ENCODE peak calls at places on chromosomes 11 and 22, in four cellular contexts. V, O, Y and A are unnamed samples. For H3K9me3, the result is how much of the 10 kb centered on the place peaks cover.

GRCh38 chr22:45980776-45981175 is 3.8 kb upstream of the WNT7B start:
- DNase-seq in V (no peak), O (no peak), Y (no peak), A (no peak)

GRCh38 chr11:132068556-132068955 is 698.1 kb downstream of the NTM start:
- DNase-seq in V (no peak), O (no peak), Y (no peak), A (no peak)

GRCh38 chr22:17131686-17132085 is 10.5 kb upstream of the TMEM121B start:
- DNase-seq in V (no peak), O (no peak), Y (no peak), A (no peak)

GRCh38 chr11:46471943-46472661 is 80.5 kb upstream of the CHRM4 start:
- DNase-seq in V (no peak), O (no peak), Y (no peak), A (no peak)

GRCh38 chr11:7936615-7937014 is 4.9 kb downstream of the OR10A3 start:
- DNase-seq in V (no peak), O (no peak), Y (no peak), A (no peak)

GRCh38 chr22:27531782-27532530 is 269.6 kb downstream of the MN1 start:
- DNase-seq in V (peak), O (no peak), Y (no peak), A (peak)

GRCh38 chr11:59510917-59511589 is at the start of gene OR4D9:
- DNase-seq in V (no peak), O (no peak), Y (no peak), A (no peak)

GRCh38 chr11:128509990-128510389 is 77.4 kb downstream of the ETS1 start:
- DNase-seq in V (peak), O (no peak), Y (no peak), A (peak)

GRCh38 chr11:12061851-12062560 is 48.4 kb upstream of the MICAL2 start:
- DNase-seq in V (no peak), O (no peak), Y (no peak), A (no peak)

GRCh38 chr11:34160049-34160721 is 54.8 kb downstream of the NAT10 start:
- DNase-seq in V (peak), O (no peak), Y (no peak), A (no peak)

GRCh38 chr11:117107701-117108590 is 9.7 kb upstream of the SIK3 start:
- DNase-seq in V (peak), O (no peak), Y (no peak), A (peak)

GRCh38 chr11:12187399-12187798 is 77.0 kb downstream of the MICAL2 start:
- DNase-seq in V (no peak), O (no peak), Y (no peak), A (no peak)

GRCh38 chr11:82988936-82989627 is 82.6 kb downstream of the RAB30 start:
- DNase-seq in V (peak), O (no peak), Y (no peak), A (no peak)

GRCh38 chr22:46087816-46088277 is 62.5 kb upstream of the PPARA start:
- DNase-seq in V (peak), O (no peak), Y (peak), A (peak)

GRCh38 chr11:18705651-18706281 is 7.2 kb downstream of the TMEM86A start:
- DNase-seq in V (no peak), O (no peak), Y (peak), A (peak)

GRCh38 chr11:10633261-10633660 is 60.3 kb downstream of the IRAG1 start:
- DNase-seq in V (no peak), O (no peak), Y (no peak), A (no peak)

GRCh38 chr11:105767945-105768344 is 158.1 kb downstream of the GRIA4 start:
- DNase-seq in V (no peak), O (no peak), Y (no peak), A (no peak)

GRCh38 chr11:123183391-123184099 is 11.5 kb downstream of the CLMP start:
- DNase-seq in V (no peak), O (no peak), Y (no peak), A (peak)

GRCh38 chr11:108235633-108236032 is 12.8 kb downstream of the ATM start:
- DNase-seq in V (no peak), O (no peak), Y (no peak), A (no peak)

GRCh38 chr11:27926981-27927481 is 180.9 kb downstream of the KIF18A start:
- DNase-seq in V (peak), O (no peak), Y (no peak), A (peak)

GRCh38 chr11:132054822-132055221 is 684.4 kb downstream of the NTM start:
- DNase-seq in V (peak), O (no peak), Y (no peak), A (peak)

GRCh38 chr11:57649826-57650738 is at the start of gene YPEL4:
- DNase-seq in V (peak), O (peak), Y (peak), A (peak)

GRCh38 chr22:45083659-45084305 is 74.0 kb upstream of the PHF21B start:
- DNase-seq in V (peak), O (no peak), Y (no peak), A (peak)

GRCh38 chr22:30568137-30568805 is 6.2 kb downstream of the GAL3ST1 start:
- DNase-seq in V (no peak), O (no peak), Y (no peak), A (no peak)

GRCh38 chr22:30159561-30160353 is 79.5 kb downstream of the HORMAD2 start:
- DNase-seq in V (peak), O (no peak), Y (no peak), A (peak)

GRCh38 chr22:18947905-18948304 is 11.8 kb upstream of the PRODH start:
- DNase-seq in V (no peak), O (no peak), Y (no peak), A (no peak)

GRCh38 chr22:22197993-22198402 is 46.6 kb upstream of the VPREB1 start:
- DNase-seq in V (no peak), O (no peak), Y (no peak), A (no peak)

GRCh38 chr11:15216678-15217077 is 102.0 kb downstream of the INSC start:
- DNase-seq in V (no peak), O (no peak), Y (no peak), A (peak)

GRCh38 chr11:28146123-28146751 is 38.0 kb downstream of the METTL15 start:
- DNase-seq in V (peak), O (no peak), Y (no peak), A (peak)

GRCh38 chr22:20853236-20853660 is 5.4 kb downstream of the PI4KA start:
- DNase-seq in V (no peak), O (no peak), Y (no peak), A (no peak)

GRCh38 chr22:43050995-43051394 is 36.0 kb upstream of the PACSIN2 start:
- DNase-seq in V (no peak), O (no peak), Y (no peak), A (no peak)

GRCh38 chr22:36197601-36198146 is 3.9 kb downstream of the APOL4 start:
- DNase-seq in V (no peak), O (no peak), Y (no peak), A (no peak)

GRCh38 chr11:76270387-76270786 is 64.1 kb upstream of the WNT11 start:
- DNase-seq in V (peak), O (no peak), Y (no peak), A (no peak)

GRCh38 chr11:112225753-112226061 is 521 bp upstream of the PTS start:
- DNase-seq in V (no peak), O (no peak), Y (peak), A (peak)

GRCh38 chr11:75147875-75148263 is 3.0 kb upstream of the SLCO2B1 start:
- DNase-seq in V (no peak), O (no peak), Y (no peak), A (no peak)

GRCh38 chr11:128902515-128903066 is 11.4 kb downstream of the KCNJ5 start:
- DNase-seq in V (peak), O (no peak), Y (no peak), A (peak)

GRCh38 chr22:44195189-44195871 is 14.6 kb downstream of the PARVG start:
- DNase-seq in V (no peak), O (no peak), Y (no peak), A (no peak)

GRCh38 chr22:46102752-46103151 is 47.6 kb upstream of the PPARA start:
- DNase-seq in V (no peak), O (no peak), Y (no peak), A (peak)

DNA sequence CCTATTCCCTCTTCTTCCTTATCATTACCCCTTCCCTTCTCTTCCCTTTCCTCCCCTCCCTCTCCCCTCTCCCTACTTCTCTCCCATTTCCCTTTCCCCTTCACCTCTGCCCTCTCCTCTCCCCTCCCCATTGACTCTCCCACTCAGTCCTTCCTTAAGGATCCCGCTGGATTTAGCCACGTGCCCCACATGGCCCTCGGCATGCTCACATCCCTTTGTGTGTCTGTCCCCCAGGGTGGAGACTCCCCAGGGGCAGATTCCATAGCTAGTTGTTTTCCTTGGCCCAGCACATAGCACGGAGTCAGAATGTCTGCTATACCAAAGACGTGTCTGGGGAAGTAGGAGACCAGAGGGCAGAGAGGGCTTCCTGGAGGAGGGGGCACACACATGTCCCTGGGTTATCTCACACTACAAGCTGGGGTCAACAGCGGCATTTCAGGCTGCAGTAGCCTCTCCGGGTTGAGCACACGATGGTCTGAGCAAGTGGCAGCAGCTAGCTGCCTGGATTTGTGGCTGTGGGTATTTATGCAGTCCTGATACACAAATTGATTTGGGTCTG is 487.0 kb downstream of the TBC1D22A start:
- DNase-seq in V (no peak), O (no peak), Y (no peak), A (no peak)
- H3K9me3 ChIP-seq in V (under half), O (under half), Y (under half), A (under half)

DNA sequence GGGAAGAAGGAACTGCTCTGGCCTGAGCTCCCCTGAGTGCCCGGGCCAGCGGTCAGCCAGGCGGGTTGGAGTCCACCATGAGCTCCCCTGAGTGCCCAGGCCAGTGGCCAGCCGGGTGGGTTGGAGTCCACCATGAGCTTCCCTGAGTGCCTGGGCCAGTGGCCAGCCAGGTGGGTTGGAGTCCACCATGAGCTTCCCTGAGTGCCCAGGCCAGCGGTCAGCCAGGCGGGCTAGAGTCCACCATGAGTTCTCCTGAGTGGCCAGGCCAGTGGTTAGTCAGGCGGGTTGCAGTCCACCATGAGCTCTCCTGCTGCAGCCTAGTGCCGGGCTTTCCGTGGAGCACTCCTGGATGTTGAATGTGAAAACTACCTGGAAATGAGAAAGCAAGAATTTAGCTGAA is 844.0 kb downstream of the TBC1D22A start:
- DNase-seq in V (no peak), O (no peak), Y (no peak), A (no peak)
- H3K9me3 ChIP-seq in V (under half), O (under half), Y (under half), A (under half)

GRCh38 chr11:2644844-2645778 is 54.7 kb downstream of the KCNQ1OT1 start:
- DNase-seq in V (no peak), O (no peak), Y (no peak), A (no peak)
- H3K9me3 ChIP-seq in V (under half), O (under half), Y (half or more), A (under half)

GRCh38 chr11:91749231-91749630 is 475.4 kb upstream of the FAT3 start:
- DNase-seq in V (no peak), O (no peak), Y (no peak), A (no peak)
- H3K9me3 ChIP-seq in V (under half), O (under half), Y (under half), A (under half)

GRCh38 chr11:48242501-48242900 is 2.4 kb upstream of the OR4X2 start:
- DNase-seq in V (no peak), O (no peak), Y (no peak), A (no peak)
- H3K9me3 ChIP-seq in V (under half), O (under half), Y (under half), A (under half)

GRCh38 chr22:49033616-49034015 is 794.1 kb downstream of the BRD1 start:
- DNase-seq in V (no peak), O (no peak), Y (no peak), A (no peak)

GRCh38 chr22:49034836-49035817 is 792.5 kb downstream of the BRD1 start:
- DNase-seq in V (no peak), O (no peak), Y (no peak), A (no peak)

GRCh38 chr22:49028111-49028510 is 799.6 kb downstream of the BRD1 start:
- DNase-seq in V (no peak), O (no peak), Y (no peak), A (no peak)

GRCh38 chr22:49032821-49033220 is 794.9 kb downstream of the BRD1 start:
- DNase-seq in V (no peak), O (no peak), Y (no peak), A (no peak)

GRCh38 chr22:49031746-49032330 is 795.8 kb downstream of the BRD1 start:
- DNase-seq in V (no peak), O (no peak), Y (no peak), A (no peak)
- H3K9me3 ChIP-seq in V (under half), O (under half), Y (under half), A (under half)

DNA sequence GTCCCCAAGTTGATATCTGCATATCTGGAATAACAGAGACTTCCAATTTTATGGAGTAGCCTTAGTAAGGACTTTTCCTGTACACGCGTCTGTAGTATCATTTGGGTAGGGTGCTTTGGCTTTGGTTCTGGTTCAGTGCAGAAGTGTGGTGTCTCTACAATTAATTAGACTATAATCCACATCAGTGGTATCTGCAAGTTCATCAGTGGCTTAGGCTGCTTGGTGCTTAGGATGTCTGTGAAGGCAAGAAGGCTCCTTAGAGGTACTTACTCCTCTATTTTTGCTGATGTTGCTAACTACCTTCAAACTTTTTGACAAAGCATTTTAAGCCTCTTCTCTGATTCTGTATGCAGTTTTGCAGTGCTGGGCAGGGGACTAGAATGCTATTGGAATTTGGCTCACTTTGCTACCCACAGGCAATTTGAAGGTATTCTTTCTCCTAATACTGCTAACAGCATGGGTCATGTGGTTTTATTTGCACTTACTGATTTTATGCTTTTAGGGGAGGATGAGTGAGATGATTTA is 49.4 kb downstream of the KCNQ1OT1 start:
- DNase-seq in V (no peak), O (no peak), Y (no peak), A (no peak)
- H3K9me3 ChIP-seq in V (under half), O (under half), Y (under half), A (under half)

GRCh38 chr22:49381595-49382450 is 445.9 kb downstream of the BRD1 start:
- DNase-seq in V (no peak), O (no peak), Y (peak), A (no peak)
- H3K9me3 ChIP-seq in V (under half), O (under half), Y (under half), A (under half)

DNA sequence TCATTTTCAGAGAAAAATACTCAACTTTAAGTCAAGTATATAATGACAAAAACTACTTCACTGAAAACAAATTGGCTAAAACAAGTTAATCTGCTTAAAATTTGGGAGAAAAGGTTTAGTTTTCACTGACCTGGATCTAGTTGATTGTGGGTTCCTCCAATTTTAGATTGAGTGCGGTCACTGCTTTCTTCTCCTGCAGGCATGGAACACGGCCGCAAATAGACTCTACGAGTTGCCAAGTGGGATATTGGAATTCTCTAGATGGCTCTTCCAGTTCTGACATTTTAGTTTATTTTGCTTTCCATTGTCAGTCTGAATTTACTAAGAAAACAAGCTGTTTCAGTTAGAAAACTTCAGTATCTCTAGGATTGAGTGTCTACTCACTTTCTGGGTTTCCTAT is 12.3 kb downstream of the OR4C5 start:
- DNase-seq in V (no peak), O (no peak), Y (no peak), A (no peak)
- H3K9me3 ChIP-seq in V (under half), O (under half), Y (under half), A (under half)